ENCODE peak calls at places on chromosomes 4 and X, in four cellular contexts. L, J, D and G are unnamed samples.

GRCh38 chrX:150767045-150767395 is 73.8 kb downstream of the MTMR1 start:
- DNase-seq in J (no peak), L (no peak), D (no peak), G (no peak)

GRCh38 chrX:920234-920799 is 289.7 kb downstream of the SHOX start:
- DNase-seq in D (no peak), L (no peak), J (no peak), G (no peak)

GRCh38 chrX:133590703-133591505 is 175.6 kb upstream of the GPC4 start:
- DNase-seq in J (no peak), D (no peak), L (no peak), G (no peak)

GRCh38 chr4:47703964-47704363 is 133.9 kb downstream of the CORIN start:
- DNase-seq in J (no peak), D (no peak), L (no peak), G (no peak)

GRCh38 chr4:134777626-134778025 is 576.0 kb upstream of the PABPC4L start:
- DNase-seq in D (no peak), L (no peak), J (peak), G (no peak)

GRCh38 chrX:2484721-2485459 is 15.9 kb downstream of the DHRSX start:
- DNase-seq in D (no peak), J (no peak), L (no peak), G (no peak)

GRCh38 chrX:69618803-69619202 is 2.9 kb downstream of the EDA start:
- DNase-seq in J (peak), L (no peak), D (no peak), G (no peak)

GRCh38 chr4:1409806-1410425 is 3.7 kb upstream of the NKX1-1 start:
- DNase-seq in L (no peak), D (no peak), J (no peak), G (no peak)

GRCh38 chr4:88991746-88992145 is 65.2 kb downstream of the FAM13A start:
- DNase-seq in D (no peak), J (no peak), L (no peak), G (no peak)

GRCh38 chr4:36399762-36400353 is 118.4 kb downstream of the DTHD1 start:
- DNase-seq in J (peak), L (peak), D (no peak), G (no peak)

GRCh38 chr4:57136281-57136680 is 26.1 kb upstream of the IGFBP7 start:
- DNase-seq in J (no peak), L (no peak), D (no peak), G (no peak)

GRCh38 chr4:128718793-128719192 is 90.7 kb upstream of the JADE1 start:
- DNase-seq in L (peak), J (no peak), D (no peak), G (peak)

DNA sequence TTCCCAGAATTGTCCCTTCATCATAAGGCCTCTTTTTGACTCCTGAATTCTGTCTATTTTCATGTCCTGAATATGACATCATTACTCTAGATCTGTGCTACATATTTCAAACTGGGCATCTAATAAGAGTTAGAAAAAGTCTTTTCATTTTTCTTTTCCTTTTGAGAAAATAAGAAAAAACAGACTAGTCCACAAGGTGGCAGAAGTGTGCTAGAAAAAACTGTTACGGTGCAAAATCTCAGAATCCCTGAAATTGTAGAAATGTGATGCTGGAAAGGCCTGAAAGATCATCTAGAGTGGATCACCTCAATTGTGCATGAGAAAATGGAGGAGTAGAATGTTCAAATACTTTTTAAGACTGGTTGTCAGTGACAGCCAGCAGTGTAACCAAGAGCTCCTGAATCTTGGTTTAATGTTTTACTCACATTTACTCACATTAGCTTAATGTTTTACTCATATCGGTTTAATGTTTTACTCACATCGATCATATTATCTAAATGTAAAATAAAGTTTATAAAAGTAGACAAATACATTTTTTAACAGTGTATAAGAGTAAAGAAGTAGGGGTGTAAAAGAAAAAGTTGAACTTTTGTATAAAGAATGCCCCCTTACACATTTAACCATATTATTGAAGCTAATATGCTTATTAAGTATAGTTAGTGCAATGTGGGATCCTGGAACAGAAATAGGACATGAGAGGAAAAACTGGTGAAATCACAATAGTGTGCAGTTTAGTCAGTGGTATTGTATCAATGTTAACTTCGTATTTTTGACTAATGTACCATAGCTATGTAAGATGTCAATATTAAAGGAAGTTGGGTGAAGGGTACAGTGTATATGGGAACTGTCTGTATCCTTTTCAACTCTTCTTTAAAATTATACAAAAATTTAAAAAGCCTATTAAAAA is 15.2 kb downstream of the ASB11 start:
- DNase-seq in L (no peak), D (no peak), J (peak), G (no peak)
- TF ChIP-seq CTCF in L (peak), D (peak), J (no peak), G (no peak)

GRCh38 chr4:5592272-5592671 is 116.1 kb downstream of the EVC2 start:
- DNase-seq in L (no peak), D (no peak), J (no peak), G (no peak)
- H3K4me3 ChIP-seq in L (no peak), D (no peak), J (no peak), G (no peak)

DNA sequence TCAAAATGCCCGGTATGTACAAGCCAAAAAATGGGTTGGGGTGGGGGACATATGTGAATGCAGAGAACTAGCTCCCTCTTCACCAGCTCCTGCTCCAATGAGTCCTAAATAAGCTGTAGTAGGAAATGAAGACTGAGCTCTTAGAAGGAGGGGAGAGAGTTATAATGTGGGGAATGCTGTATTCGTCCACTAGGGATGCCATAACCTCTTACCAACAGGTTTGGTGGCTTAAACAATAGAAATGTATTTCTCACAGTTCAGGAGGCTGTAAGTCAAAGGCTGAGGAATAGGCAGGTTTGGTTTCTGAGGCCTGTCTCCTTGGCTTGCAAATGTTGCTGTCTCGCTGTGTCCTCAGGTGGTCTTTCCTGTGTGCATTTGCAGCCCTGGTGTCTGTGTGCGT is 4.4 kb upstream of the INPP4B start:
- DNase-seq in J (no peak), L (no peak), D (no peak), G (no peak)
- TF ChIP-seq CTCF in J (no peak), L (peak), D (no peak), G (no peak)

DNA sequence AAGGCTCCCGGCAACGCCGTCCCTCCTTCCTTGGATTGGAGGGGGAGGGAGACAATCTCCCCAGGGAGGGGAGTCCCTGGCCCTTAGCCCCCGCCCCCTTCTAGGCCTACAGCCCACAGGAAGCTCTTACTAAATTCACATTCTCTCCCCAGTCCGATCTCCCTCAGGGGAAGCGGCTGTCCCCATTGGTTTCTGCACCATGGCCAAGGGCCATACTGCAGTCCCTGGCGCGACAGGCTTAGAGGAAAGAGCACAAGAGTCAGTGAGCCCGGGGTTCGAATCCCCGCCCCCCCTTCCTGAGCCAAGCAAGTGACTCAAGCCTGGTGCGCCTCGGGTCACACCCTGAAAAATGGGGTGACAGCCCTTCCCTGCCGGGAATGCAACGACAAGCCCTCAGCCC is 1.1 kb downstream of the ABLIM2 start:
- DNase-seq in L (no peak), J (peak), D (no peak), G (no peak)
- H3K4me3 ChIP-seq in L (no peak), J (no peak), D (peak), G (no peak)

GRCh38 chr4:84529169-84529751 is 30.2 kb upstream of the NKX6-1 start:
- DNase-seq in D (no peak), L (peak), J (no peak), G (no peak)
- TF ChIP-seq CTCF in D (peak), L (peak), J (peak), G (peak)

DNA sequence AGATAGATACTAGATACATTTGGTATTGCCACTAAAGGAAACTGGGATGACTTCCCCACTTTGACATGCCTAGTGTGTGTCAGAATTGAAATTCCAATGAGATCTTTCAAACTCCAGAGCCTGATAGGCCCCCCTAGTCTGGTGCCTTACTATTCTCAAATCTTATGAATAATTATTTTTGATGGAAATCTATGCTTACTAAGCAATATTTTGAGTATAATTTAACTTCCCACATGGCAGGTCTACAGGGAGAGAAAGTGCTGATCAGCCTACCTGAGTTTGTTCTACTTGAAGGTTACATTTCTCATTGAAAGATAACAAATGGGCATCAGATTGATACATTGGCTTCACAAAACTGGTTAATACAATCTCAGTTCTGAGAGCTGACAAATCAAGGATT is 415.7 kb upstream of the BOD1L1 start:
- DNase-seq in L (no peak), D (no peak), J (no peak), G (no peak)
- H3K4me3 ChIP-seq in L (no peak), D (no peak), J (no peak), G (no peak)

GRCh38 chrX:52426810-52427209 is 58.0 kb downstream of the XAGE2 start:
- DNase-seq in L (no peak), D (no peak), J (no peak), G (no peak)
- TF ChIP-seq CTCF in L (no peak), D (no peak), J (no peak), G (no peak)

DNA sequence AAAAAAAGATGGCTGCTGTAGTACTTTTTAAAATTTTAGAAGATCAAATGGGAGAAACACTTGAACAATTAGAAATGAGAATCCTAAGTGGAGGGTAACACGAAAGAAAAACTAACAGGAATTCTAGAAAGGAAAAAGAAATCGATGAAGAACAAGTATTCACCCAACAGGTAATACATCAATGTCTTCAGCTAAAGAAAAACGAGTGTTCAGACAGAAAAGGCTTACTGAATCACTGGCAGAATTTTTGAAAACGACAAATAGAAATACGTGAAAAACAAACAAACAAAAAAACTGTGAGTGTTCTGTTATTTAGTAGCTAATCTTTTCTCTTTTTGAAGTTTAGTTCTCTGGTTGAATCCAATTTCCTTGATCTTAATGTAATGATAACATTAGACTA is 1.8 kb downstream of the MAD2L1 start:
- DNase-seq in L (no peak), J (no peak), D (no peak), G (no peak)
- H3K4me3 ChIP-seq in L (no peak), J (no peak), D (no peak), G (no peak)

DNA sequence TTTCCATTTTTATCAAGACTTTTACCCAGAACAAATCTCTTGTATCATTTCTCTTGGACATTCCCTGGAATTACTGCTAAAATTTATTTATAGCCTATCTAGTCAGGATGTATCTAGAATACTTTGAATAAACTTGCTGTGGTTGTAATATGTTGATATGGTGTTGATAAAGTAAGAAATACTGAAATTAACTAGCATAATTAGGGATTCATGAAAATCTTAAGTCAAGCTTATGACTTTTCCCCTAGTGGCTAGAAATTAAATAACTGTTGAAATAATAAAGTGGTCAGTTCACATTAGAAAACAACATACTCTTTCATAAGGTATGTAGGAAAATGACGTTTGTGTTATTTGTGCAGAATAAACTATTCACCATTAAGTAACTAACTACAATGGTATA is 73.1 kb upstream of the ANKRD50 start:
- DNase-seq in D (no peak), L (no peak), J (no peak), G (no peak)
- TF ChIP-seq CTCF in D (no peak), L (no peak), J (no peak), G (no peak)

GRCh38 chrX:48904626-48905025 is 6.8 kb downstream of the SLC35A2 start:
- DNase-seq in J (no peak), D (no peak), L (no peak), G (no peak)
- H3K4me3 ChIP-seq in J (no peak), D (no peak), L (no peak), G (no peak)